ENCODE peak calls at places on chromosomes 12 and 14, in five cellular contexts. C, M, T, B and F are unnamed samples.

GRCh38 chr14:55702501-55702900 is 122.5 kb downstream of the KTN1 start:
- DNase-seq in T (no peak), C (no peak), M (no peak), B (no peak), F (no peak)

GRCh38 chr12:44246481-44247105 is 410.7 kb downstream of the TMEM117 start:
- DNase-seq in M (no peak), C (no peak), T (no peak), B (no peak), F (no peak)

GRCh38 chr14:104938436-104938835 is 13.8 kb downstream of the PLD4 start:
- DNase-seq in C (no peak), M (no peak), T (no peak), B (no peak), F (no peak)

GRCh38 chr14:99415496-99416281 is 65.0 kb downstream of the SETD3 start:
- DNase-seq in C (peak; percentile 83), T (peak; percentile 74), B (no peak), M (peak; percentile 80), F (peak; percentile 92)

GRCh38 chr14:23352506-23353432 is at the start of gene SLC22A17:
- DNase-seq in C (no peak), T (peak; percentile 94), M (peak; percentile 76), B (no peak), F (peak; percentile 96)

GRCh38 chr12:78146365-78146772 is 315.7 kb downstream of the NAV3 start:
- DNase-seq in M (peak; percentile 67), B (no peak), T (no peak), C (peak; percentile 56), F (peak; percentile 24)

GRCh38 chr14:83491091-83491490 is 1957.4 kb upstream of the SEL1L start:
- DNase-seq in B (no peak), T (no peak), M (no peak), C (no peak), F (peak; percentile 51)

GRCh38 chr12:91432079-91432478 is 249.5 kb upstream of the DCN start:
- DNase-seq in M (no peak), C (no peak), B (no peak), T (no peak), F (peak; percentile 18)

GRCh38 chr12:28866715-28867503 is 282.2 kb upstream of the FAR2 start:
- DNase-seq in T (no peak), B (no peak), C (no peak), M (no peak), F (no peak)

GRCh38 chr14:32077081-32078029 is at the start of gene ARHGAP5:
- DNase-seq in C (peak; percentile 37), T (peak; percentile 80), M (peak; percentile 29), B (peak; percentile 14), F (peak; percentile 84)

GRCh38 chr12:107415066-107415465 is 270.5 kb upstream of the PWP1 start:
- DNase-seq in T (no peak), C (no peak), M (peak; percentile 42), B (no peak), F (no peak)

GRCh38 chr14:33062881-33063280 is 124.2 kb downstream of the NPAS3 start:
- DNase-seq in B (no peak), C (no peak), M (no peak), T (no peak), F (peak; percentile 15)

GRCh38 chr12:39427360-39427808 is 15.5 kb downstream of the KIF21A start:
- DNase-seq in T (no peak), C (no peak), B (no peak), M (no peak), F (no peak)

GRCh38 chr12:123270380-123271181 is 1.1 kb downstream of the CDK2AP1 start:
- DNase-seq in T (peak; percentile 74), M (no peak), C (peak; percentile 62), B (no peak), F (no peak)

GRCh38 chr14:59771577-59771976 is 99.0 kb downstream of the RTN1 start:
- DNase-seq in T (no peak), B (no peak), M (no peak), C (no peak), F (no peak)

GRCh38 chr12:121295746-121296617 is 527 bp downstream of the CAMKK2 start:
- DNase-seq in M (peak; percentile 32), C (peak; percentile 59), T (peak; percentile 75), B (no peak), F (peak; percentile 35)

GRCh38 chr12:120043421-120043820 is 54.4 kb downstream of the BICDL1 start:
- DNase-seq in M (no peak), B (no peak), T (no peak), C (no peak), F (no peak)

GRCh38 chr14:54589843-54590242 is 22.9 kb downstream of the SAMD4A start:
- DNase-seq in T (no peak), M (no peak), C (no peak), B (no peak), F (no peak)

GRCh38 chr14:21536395-21537087 is 10.4 kb upstream of the SALL2 start:
- DNase-seq in T (peak; percentile 62), M (no peak), B (no peak), C (no peak), F (peak; percentile 64)

GRCh38 chr14:104427126-104427851 is 152.3 kb upstream of the C14orf180 start:
- DNase-seq in M (no peak), T (no peak), C (no peak), B (no peak), F (no peak)

GRCh38 chr14:89721330-89721729 is 233.2 kb downstream of the EFCAB11 start:
- DNase-seq in M (no peak), T (no peak), C (no peak), B (no peak), F (no peak)

GRCh38 chr12:10033783-10034381 is 3.4 kb downstream of the CLEC9A start:
- DNase-seq in M (peak; percentile 21), B (no peak), T (no peak), C (peak; percentile 25), F (no peak)

GRCh38 chr12:119613319-119613936 is 19.9 kb downstream of the TMEM233 start:
- DNase-seq in B (no peak), T (no peak), M (peak; percentile 60), C (no peak), F (no peak)

GRCh38 chr12:55983229-55983849 is 9.5 kb downstream of the RAB5B start:
- DNase-seq in B (no peak), M (no peak), C (peak; percentile 63), T (no peak), F (no peak)

GRCh38 chr14:88164906-88165534 is 158.0 kb downstream of the KCNK10 start:
- DNase-seq in C (no peak), M (no peak), B (no peak), T (no peak), F (no peak)

GRCh38 chr14:96631030-96631429 is 128.8 kb downstream of the PAPOLA start:
- DNase-seq in C (no peak), T (peak; percentile 4), M (no peak), B (no peak), F (no peak)

GRCh38 chr14:74444866-74445265 is 18.9 kb upstream of the SYNDIG1L start:
- DNase-seq in B (no peak), M (no peak), C (no peak), T (peak; percentile 35), F (peak; percentile 83)

GRCh38 chr14:99426265-99426664 is 54.4 kb downstream of the SETD3 start:
- DNase-seq in C (no peak), T (no peak), M (no peak), B (no peak), F (no peak)

GRCh38 chr12:93128332-93128707 is 199.2 kb upstream of the EEA1 start:
- DNase-seq in C (no peak), T (no peak), M (no peak), B (no peak), F (no peak)

GRCh38 chr12:7638064-7638763 is 27.5 kb downstream of the APOBEC1 start:
- DNase-seq in C (no peak), B (no peak), T (peak; percentile 74), M (no peak), F (peak; percentile 90)

GRCh38 chr14:71006200-71006563 is 98.9 kb downstream of the PCNX1 start:
- DNase-seq in M (no peak), B (no peak), T (no peak), C (no peak), F (no peak)

GRCh38 chr12:92002673-92003382 is 142.8 kb downstream of the BTG1 start:
- DNase-seq in C (no peak), B (no peak), T (no peak), M (no peak), F (no peak)

GRCh38 chr14:50821471-50822464 is 9.2 kb downstream of the NIN start:
- DNase-seq in B (no peak), T (no peak), C (peak; percentile 91), M (no peak), F (no peak)

GRCh38 chr14:20278414-20278813 is 27.3 kb downstream of the TTC5 start:
- DNase-seq in B (no peak), M (peak; percentile 36), C (peak; percentile 30), T (no peak), F (no peak)

GRCh38 chr14:94079891-94080605 is 954 bp downstream of the DDX24 start:
- DNase-seq in C (peak; percentile 8), T (no peak), B (no peak), M (no peak), F (no peak)